ENCODE peak calls at places on chromosomes 5 and 9, in eight cellular contexts. S is CD8-positive, alpha-beta memory T cell; Q is GDM1; A is GM23248; D is T-helper 9 cell; G is NAMALWA; J is NCI-H1092 treated with DMSO at 0.1 percent for 48 hours; T is fibroblast of pulmonary artery. H is an unnamed sample.

GRCh38 chr5:172541119-172541763 is 86.9 kb upstream of the SH3PXD2B start:
- DNase-seq in D (no peak), J (no peak), Q (no peak), G (no peak), S (no peak), T (no peak), A (no peak), H (no peak)

GRCh38 chr5:141040763-141041426 is 10.3 kb upstream of the PCDHB1 start:
- DNase-seq in T (peak), S (peak), G (peak), D (peak), A (peak), Q (peak), J (peak), H (peak)

GRCh38 chr5:177440211-177440989 is 6.2 kb upstream of the PRR7 start:
- DNase-seq in T (no peak), D (peak), Q (no peak), G (no peak), S (peak), A (no peak), J (no peak), H (no peak)

GRCh38 chr5:157253547-157253946 is 12.4 kb upstream of the CYFIP2 start:
- DNase-seq in J (no peak), Q (peak), G (peak), D (no peak), T (peak), A (peak), S (no peak), H (no peak)

GRCh38 chr5:16936150-16937022 is at the start of gene MYO10:
- DNase-seq in Q (peak), A (peak), J (peak), S (no peak), D (peak), G (no peak), T (peak), H (peak)

GRCh38 chr5:22258139-22258538 is 595.0 kb downstream of the CDH12 start:
- DNase-seq in D (no peak), J (no peak), T (no peak), S (no peak), A (no peak), Q (no peak), G (no peak), H (no peak)

GRCh38 chr5:120848883-120849282 is 384.8 kb downstream of the PRR16 start:
- DNase-seq in T (no peak), Q (no peak), G (no peak), A (no peak), D (no peak), J (no peak), S (no peak), H (no peak)

GRCh38 chr5:3200356-3200755 is 395.3 kb upstream of the IRX1 start:
- DNase-seq in G (no peak), J (no peak), S (no peak), Q (no peak), A (no peak), D (no peak), T (no peak), H (no peak)

GRCh38 chr5:117973785-117974184 is 1014.6 kb downstream of the DTWD2 start:
- DNase-seq in D (no peak), A (no peak), G (no peak), T (no peak), S (no peak), J (no peak), Q (no peak), H (no peak)

GRCh38 chr9:36320457-36320856 is 62.2 kb upstream of the GNE start:
- DNase-seq in Q (no peak), D (no peak), T (no peak), A (no peak), G (no peak), S (no peak), J (no peak), H (no peak)

GRCh38 chr5:94932259-94932658 is 313.8 kb downstream of the SLF1 start:
- DNase-seq in D (no peak), J (no peak), Q (no peak), T (no peak), G (no peak), A (no peak), S (no peak), H (no peak)

GRCh38 chr5:134103998-134104612 is 10.4 kb upstream of the TCF7 start:
- DNase-seq in J (no peak), D (no peak), T (no peak), A (no peak), Q (no peak), G (no peak), S (no peak), H (no peak)

GRCh38 chr5:14809369-14810144 is 62.0 kb downstream of the ANKH start:
- DNase-seq in G (peak), T (peak), J (no peak), S (peak), Q (peak), A (peak), D (peak), H (peak)

GRCh38 chr5:172565455-172565854 is 75.6 kb upstream of the NEURL1B start:
- DNase-seq in S (no peak), G (no peak), Q (no peak), J (no peak), A (no peak), T (no peak), D (no peak), H (no peak)

GRCh38 chr5:151223447-151224264 is at the start of gene CCDC69:
- DNase-seq in S (peak), Q (peak), G (peak), A (peak), T (peak), J (peak), D (peak), H (peak)

GRCh38 chr9:89743576-89744254 is 138.9 kb downstream of the GADD45G start:
- DNase-seq in S (peak), T (no peak), J (peak), G (peak), D (peak), Q (no peak), A (no peak), H (peak)

GRCh38 chr5:63111891-63112290 is 533.3 kb downstream of the LRRC70 start:
- DNase-seq in D (no peak), G (no peak), S (no peak), A (no peak), J (no peak), Q (no peak), T (no peak), H (no peak)

GRCh38 chr5:52809884-52810283 is 22.2 kb downstream of the ITGA1 start:
- DNase-seq in G (no peak), Q (no peak), S (no peak), A (peak), D (no peak), J (no peak), T (no peak), H (no peak)

GRCh38 chr5:64505769-64506566 is at the start of gene RGS7BP:
- DNase-seq in G (no peak), A (peak), T (peak), D (no peak), J (peak), S (no peak), Q (no peak), H (no peak)

GRCh38 chr5:36214434-36214833 is 27.3 kb downstream of the NADK2 start:
- DNase-seq in S (no peak), G (peak), A (no peak), Q (no peak), D (no peak), J (no peak), T (no peak), H (no peak)

GRCh38 chr5:78492650-78493049 is 132.2 kb downstream of the SCAMP1 start:
- DNase-seq in D (no peak), A (no peak), Q (no peak), G (no peak), J (no peak), S (no peak), T (no peak), H (no peak)

GRCh38 chr9:96156578-96156977 is 145.4 kb downstream of the HSD17B3 start:
- DNase-seq in J (no peak), A (no peak), D (no peak), S (no peak), Q (no peak), G (no peak), T (no peak), H (no peak)

GRCh38 chr5:88888799-88889164 is 5.8 kb upstream of the MEF2C start:
- DNase-seq in D (no peak), T (no peak), A (no peak), Q (no peak), G (peak), S (no peak), J (no peak), H (no peak)

GRCh38 chr5:149636861-149637246 is 55.6 kb downstream of the ARHGEF37 start:
- DNase-seq in J (peak), A (peak), D (no peak), Q (peak), G (peak), T (peak), S (peak), H (peak)

GRCh38 chr9:127557466-127557869 is 54.6 kb upstream of the STXBP1 start:
- DNase-seq in D (no peak), G (no peak), J (no peak), S (peak), A (peak), Q (peak), T (peak), H (peak)

GRCh38 chr9:87270241-87271234 is 227.1 kb upstream of the DAPK1 start:
- DNase-seq in G (no peak), D (no peak), Q (no peak), J (no peak), A (peak), T (peak), S (no peak), H (no peak)

H was measured in CD4-positive, CD25-positive, alpha-beta regulatory T cell.